ENCODE peak calls at places on chromosomes 16 and 17, in ten cellular contexts. L, B, P, S, C, K, A, J, U and X are unnamed samples.

GRCh38 chr16:79089735-79090284 is 510.7 kb downstream of the MAF start:
- DNase-seq in L (no peak), B (no peak), P (no peak), S (no peak), C (no peak), K (no peak), A (no peak), J (no peak), U (no peak), X (no peak)

GRCh38 chr17:57366558-57367351 is 110.4 kb downstream of the MSI2 start:
- DNase-seq in L (no peak), B (no peak), P (no peak), S (peak), C (no peak), K (no peak), A (no peak), J (no peak), U (peak), X (peak)

GRCh38 chr16:24553983-24554382 is 14.6 kb downstream of the RBBP6 start:
- DNase-seq in L (no peak), B (no peak), P (no peak), S (no peak), C (no peak), K (no peak), A (no peak), J (no peak), U (no peak), X (no peak)

GRCh38 chr17:49965522-49965905 is 3.5 kb upstream of the DLX4 start:
- DNase-seq in L (no peak), B (no peak), P (no peak), S (no peak), C (no peak), K (no peak), A (no peak), J (no peak), U (no peak), X (no peak)

GRCh38 chr17:13671341-13671740 is 69.6 kb upstream of the HS3ST3A1 start:
- DNase-seq in L (no peak), B (no peak), P (no peak), S (no peak), C (no peak), K (no peak), A (no peak), J (no peak), U (peak), X (peak)

GRCh38 chr16:30698816-30699614 is at the start of gene SRCAP:
- DNase-seq in L (peak), B (peak), P (peak), S (peak), C (peak), K (peak), A (peak), J (peak), U (peak), X (peak)

GRCh38 chr17:60514053-60514452 is 12.0 kb downstream of the APPBP2 start:
- DNase-seq in L (no peak), B (no peak), P (no peak), S (peak), C (no peak), K (no peak), A (no peak), J (no peak), U (no peak), X (no peak)

GRCh38 chr16:52227851-52228250 is 319.1 kb downstream of the TOX3 start:
- DNase-seq in L (no peak), B (no peak), P (no peak), S (peak), C (no peak), K (no peak), A (no peak), J (no peak), U (no peak), X (no peak)

GRCh38 chr17:699350-699749 is 15.3 kb downstream of the VPS53 start:
- DNase-seq in L (no peak), B (no peak), P (peak), S (no peak), C (no peak), K (no peak), A (no peak), J (no peak), U (no peak), X (no peak)

GRCh38 chr17:82665226-82665625 is 17.0 kb upstream of the WDR45B start:
- DNase-seq in L (no peak), B (no peak), P (no peak), S (no peak), C (no peak), K (no peak), A (no peak), J (no peak), U (no peak), X (no peak)

GRCh38 chr17:75601057-75601987 is 13.7 kb downstream of the MYO15B start:
- DNase-seq in L (peak), B (no peak), P (peak), S (peak), C (peak), K (no peak), A (peak), J (no peak), U (peak), X (peak)

GRCh38 chr16:61780161-61780560 is 256.1 kb downstream of the CDH8 start:
- DNase-seq in L (no peak), B (no peak), P (no peak), S (no peak), C (no peak), K (no peak), A (no peak), J (no peak), U (no peak), X (no peak)

GRCh38 chr17:13740692-13741091 is 139.0 kb upstream of the HS3ST3A1 start:
- DNase-seq in L (no peak), B (no peak), P (no peak), S (no peak), C (no peak), K (no peak), A (no peak), J (no peak), U (peak), X (no peak)

GRCh38 chr17:69757794-69758430 is 317.1 kb upstream of the KCNJ16 start:
- DNase-seq in L (no peak), B (no peak), P (no peak), S (no peak), C (no peak), K (peak), A (peak), J (no peak), U (peak), X (peak)

GRCh38 chr16:106623-107324 is 28.7 kb downstream of the MPG start:
- DNase-seq in L (no peak), B (peak), P (peak), S (peak), C (peak), K (peak), A (peak), J (peak), U (peak), X (peak)

GRCh38 chr17:17502741-17503565 is 6.8 kb upstream of the RASD1 start:
- DNase-seq in L (no peak), B (no peak), P (no peak), S (no peak), C (no peak), K (no peak), A (no peak), J (no peak), U (no peak), X (no peak)

GRCh38 chr17:64418506-64419339 is 28.1 kb upstream of the PECAM1 start:
- DNase-seq in L (peak), B (peak), P (peak), S (peak), C (no peak), K (peak), A (no peak), J (peak), U (peak), X (peak)

GRCh38 chr17:69828087-69828486 is 246.9 kb upstream of the KCNJ16 start:
- DNase-seq in L (no peak), B (peak), P (no peak), S (peak), C (no peak), K (no peak), A (no peak), J (peak), U (peak), X (peak)

GRCh38 chr16:11612110-11612981 is 25.6 kb upstream of the LITAF start:
- DNase-seq in L (no peak), B (no peak), P (no peak), S (peak), C (no peak), K (no peak), A (peak), J (no peak), U (no peak), X (peak)

GRCh38 chr17:60586288-60586974 is 13.6 kb upstream of the PPM1D start:
- DNase-seq in L (no peak), B (no peak), P (peak), S (peak), C (no peak), K (no peak), A (peak), J (no peak), U (peak), X (no peak)

GRCh38 chr16:8920676-8921625 is 38.8 kb downstream of the LITAFD start:
- DNase-seq in L (no peak), B (no peak), P (peak), S (peak), C (no peak), K (no peak), A (no peak), J (no peak), U (peak), X (no peak)

GRCh38 chr16:10637337-10638037 is 57.1 kb upstream of the EMP2 start:
- DNase-seq in L (no peak), B (no peak), P (no peak), S (no peak), C (no peak), K (no peak), A (no peak), J (no peak), U (no peak), X (no peak)